ENCODE peak calls at places on chromosome 22, in seven cellular contexts. A is activated CD4-positive, alpha-beta T cell treated with anti-CD3 and anti-CD28 coated beads, Interleukin-2, amount 50 U/mL, for 1 hour; Q is amniotic stem cell; G is cerebellum; F is activated T-cell treated with anti-CD3 and anti-CD28 coated beads for 1 hour; V is HT-29; N is NCI-H774. D is an unnamed sample.

GRCh38 chr22:46370584-46371373 is 35.3 kb downstream of the TRMU start:
- DNase-seq in N (no peak), A (peak; percentile 22), G (no peak), V (peak; percentile 57), F (peak; percentile 20), Q (no peak), D (no peak)

GRCh38 chr22:41245917-41246499 is 5.3 kb upstream of the CHADL start:
- DNase-seq in Q (no peak), A (no peak), N (no peak), V (no peak), F (no peak), G (no peak), D (no peak)

GRCh38 chr22:19174106-19175025 is 4.2 kb downstream of the SLC25A1 start:
- DNase-seq in N (no peak), Q (peak; percentile 6), V (peak; percentile 53), G (no peak), A (no peak), F (no peak), D (no peak)

GRCh38 chr22:22019659-22020424 is 37.3 kb upstream of the TOP3B start:
- DNase-seq in Q (no peak), V (no peak), F (no peak), G (no peak), A (no peak), N (no peak), D (no peak)

GRCh38 chr22:18056161-18056666 is 21.6 kb upstream of the PEX26 start:
- DNase-seq in A (no peak), V (no peak), G (peak; percentile 56), N (peak; percentile 55), F (no peak), Q (peak; percentile 50), D (no peak)

GRCh38 chr22:28976588-28976987 is 85.0 kb downstream of the C22orf31 start:
- DNase-seq in F (no peak), G (no peak), V (peak; percentile 51), A (no peak), N (no peak), Q (peak; percentile 30), D (no peak)

GRCh38 chr22:27323646-27324045 is 477.9 kb downstream of the MN1 start:
- DNase-seq in Q (no peak), N (no peak), F (no peak), A (no peak), G (no peak), V (no peak), D (no peak)

GRCh38 chr22:44537016-44537936 is 39.2 kb upstream of the RTL6 start:
- DNase-seq in N (no peak), Q (no peak), A (no peak), F (no peak), V (no peak), G (no peak), D (no peak)

GRCh38 chr22:50471197-50471847 is 3.5 kb downstream of the SBF1 start:
- DNase-seq in Q (no peak), G (peak; percentile 81), A (no peak), F (no peak), N (no peak), V (no peak), D (no peak)

GRCh38 chr22:35555351-35555915 is 14.8 kb downstream of the RASD2 start:
- DNase-seq in Q (no peak), N (no peak), G (no peak), V (no peak), F (no peak), A (no peak), D (no peak)

GRCh38 chr22:37316875-37317371 is 34.6 kb downstream of the CYTH4 start:
- DNase-seq in Q (peak; percentile 71), V (peak; percentile 83), A (peak; percentile 67), N (peak; percentile 9), G (peak; percentile 81), F (peak; percentile 63), D (peak; percentile 54)

GRCh38 chr22:20316217-20316843 is 3.5 kb downstream of the DGCR6L start:
- DNase-seq in V (no peak), G (no peak), Q (no peak), N (no peak), F (no peak), A (no peak), D (no peak)

GRCh38 chr22:19897726-19898515 is 43.2 kb upstream of the GNB1L start:
- DNase-seq in N (no peak), A (no peak), F (no peak), G (no peak), V (no peak), Q (no peak), D (no peak)

D was measured in CD4-positive, CD25-positive, alpha-beta regulatory T cell.